ENCODE peak calls at places on chromosomes 5 and 9, in five cellular contexts. J is pancreas, K is HFF-Myc, S is GM12865, C is lower leg skin. G is an unnamed sample.

GRCh38 chr5:14296533-14297331 is 153.6 kb downstream of the TRIO start:
- DNase-seq in J (no peak), S (no peak), C (no peak), K (no peak), G (no peak)

GRCh38 chr5:142432369-142432863 is 107.6 kb upstream of the SPRY4 start:
- DNase-seq in K (no peak), S (no peak), C (peak), J (peak), G (peak)

GRCh38 chr5:153523831-153524230 is 33.4 kb downstream of the GRIA1 start:
- DNase-seq in J (no peak), C (no peak), K (no peak), S (no peak), G (no peak)

GRCh38 chr9:34524349-34524748 is 1.6 kb upstream of the ENHO start:
- DNase-seq in S (no peak), C (no peak), J (no peak), K (no peak), G (no peak)

GRCh38 chr9:131960805-131961495 is 118.7 kb downstream of the MED27 start:
- DNase-seq in J (no peak), C (no peak), K (no peak), S (no peak), G (no peak)

GRCh38 chr9:110128664-110129329 is 79.2 kb downstream of the C9orf152 start:
- DNase-seq in C (no peak), S (peak), J (no peak), K (no peak), G (peak)

GRCh38 chr9:33867747-33868429 is 50.9 kb downstream of the UBE2R2 start:
- DNase-seq in S (no peak), J (no peak), K (peak), C (peak), G (no peak)

GRCh38 chr5:150469718-150470470 is 20.4 kb upstream of the RPS14 start:
- DNase-seq in S (no peak), K (peak), J (no peak), C (no peak), G (no peak)

GRCh38 chr5:64914396-64914795 is 145.7 kb downstream of the CWC27 start:
- DNase-seq in C (no peak), S (no peak), K (no peak), J (no peak), G (no peak)

GRCh38 chr5:118450924-118451332 is 537.4 kb downstream of the DTWD2 start:
- DNase-seq in S (no peak), K (no peak), C (no peak), J (no peak), G (no peak)

GRCh38 chr5:164336906-164337305 is 831.5 kb downstream of the MAT2B start:
- DNase-seq in C (no peak), K (no peak), S (no peak), J (no peak), G (no peak)

GRCh38 chr9:88537743-88538055 is 2.7 kb downstream of the NXNL2 start:
- DNase-seq in C (peak), J (no peak), K (peak), S (peak), G (no peak)

GRCh38 chr5:169944922-169945675 is 35.2 kb downstream of the INSYN2B start:
- DNase-seq in J (no peak), K (no peak), S (peak), C (no peak), G (no peak)

GRCh38 chr9:113921366-113921765 is 45.3 kb downstream of the ZNF618 start:
- DNase-seq in S (no peak), J (no peak), K (no peak), C (no peak), G (no peak)

GRCh38 chr9:105150991-105151685 is 93.3 kb upstream of the SLC44A1 start:
- DNase-seq in C (no peak), K (no peak), J (no peak), S (peak), G (peak)

GRCh38 chr5:177524539-177524900 is 7.8 kb upstream of the DDX41 start:
- DNase-seq in K (no peak), J (no peak), C (no peak), S (no peak), G (no peak)

GRCh38 chr5:83551826-83552225 is 80.3 kb downstream of the VCAN start:
- DNase-seq in S (no peak), C (no peak), K (no peak), J (no peak), G (no peak)

GRCh38 chr9:129702563-129702962 is 37.1 kb downstream of the PRRX2 start:
- DNase-seq in J (no peak), S (no peak), C (peak), K (peak), G (no peak)

GRCh38 chr5:159224471-159224870 is 15.1 kb upstream of the RNF145 start:
- DNase-seq in C (no peak), K (no peak), J (no peak), S (no peak), G (no peak)

GRCh38 chr5:149904977-149905376 is 39.6 kb downstream of the PDE6A start:
- DNase-seq in S (no peak), K (no peak), C (no peak), J (no peak), G (no peak)

GRCh38 chr5:54090495-54091084 is 219.8 kb downstream of the ARL15 start:
- DNase-seq in C (no peak), S (no peak), K (peak), J (no peak), G (no peak)

GRCh38 chr5:76083555-76084495 is 642 bp downstream of the SV2C start:
- DNase-seq in C (no peak), J (no peak), K (no peak), S (no peak), G (peak)

GRCh38 chr5:43039115-43039467 is 1.0 kb downstream of the ANXA2R start:
- DNase-seq in C (no peak), J (no peak), K (no peak), S (no peak), G (no peak)

GRCh38 chr9:120935383-120935857 is 8.8 kb upstream of the TRAF1 start:
- DNase-seq in S (peak), K (peak), J (peak), C (peak), G (no peak)

GRCh38 chr5:144032375-144032774 is 138.1 kb downstream of the YIPF5 start:
- DNase-seq in C (no peak), J (no peak), S (no peak), K (no peak), G (no peak)

GRCh38 chr5:177494356-177495195 is 2.8 kb downstream of the PDLIM7 start:
- DNase-seq in S (peak), J (peak), K (peak), C (no peak), G (peak)

GRCh38 chr9:130114741-130115140 is 57.5 kb upstream of the NCS1 start:
- DNase-seq in S (no peak), C (no peak), J (no peak), K (no peak), G (no peak)

GRCh38 chr9:77897292-77897691 is 134.3 kb downstream of the GNAQ start:
- DNase-seq in K (peak), S (peak), C (no peak), J (no peak), G (no peak)

GRCh38 chr5:54162184-54162583 is 148.2 kb downstream of the ARL15 start:
- DNase-seq in C (no peak), K (no peak), S (no peak), J (no peak), G (no peak)

GRCh38 chr9:94903961-94904421 is 177.5 kb downstream of the AOPEP start:
- DNase-seq in J (no peak), S (no peak), K (no peak), C (no peak), G (no peak)

GRCh38 chr5:171420429-171421231 is 1.2 kb downstream of the FGF18 start:
- DNase-seq in J (peak), C (peak), K (peak), S (no peak), G (no peak)

GRCh38 chr5:178279723-178280438 is 47.3 kb upstream of the PHYKPL start:
- DNase-seq in S (peak), J (peak), K (peak), C (peak), G (peak)

GRCh38 chr9:78221425-78221824 is 14.4 kb upstream of the CEP78 start:
- DNase-seq in C (no peak), J (no peak), K (no peak), S (no peak), G (no peak)

GRCh38 chr9:107481035-107481434 is 8.5 kb downstream of the KLF4 start:
- DNase-seq in K (no peak), J (no peak), C (no peak), S (no peak), G (no peak)

GRCh38 chr5:117186751-117187150 is 612.1 kb upstream of the SEMA6A start:
- DNase-seq in C (no peak), S (no peak), K (no peak), J (no peak), G (no peak)

GRCh38 chr5:33049845-33050244 is 338.7 kb downstream of the NPR3 start:
- DNase-seq in J (no peak), S (no peak), C (no peak), K (peak), G (no peak)

GRCh38 chr5:154312571-154312970 is 122.0 kb downstream of the GALNT10 start:
- DNase-seq in S (no peak), J (no peak), C (no peak), K (no peak), G (no peak)

GRCh38 chr5:96973561-96974401 is 37.9 kb downstream of the LNPEP start:
- DNase-seq in C (no peak), S (no peak), J (no peak), K (no peak), G (no peak)

GRCh38 chr9:21695874-21696341 is 106.5 kb upstream of the MTAP start:
- DNase-seq in K (no peak), S (no peak), C (no peak), J (no peak), G (no peak)

GRCh38 chr9:21692390-21692789 is 110.0 kb upstream of the MTAP start:
- DNase-seq in K (no peak), S (no peak), J (no peak), C (no peak), G (no peak)

GRCh38 chr9:21695443-21695842 is 107.0 kb upstream of the MTAP start:
- DNase-seq in S (no peak), C (no peak), J (no peak), K (no peak), G (no peak)

GRCh38 chr9:21694424-21694823 is 108.0 kb upstream of the MTAP start:
- DNase-seq in C (no peak), J (no peak), S (no peak), K (no peak), G (no peak)

GRCh38 chr9:21696411-21696865 is 106.0 kb upstream of the MTAP start:
- DNase-seq in K (no peak), C (no peak), S (peak), J (no peak), G (no peak)
- TF ChIP-seq CTCF in K (peak), C (no peak), S (no peak), J (no peak), G (no peak)

GRCh38 chr5:93875693-93876092 is 134.3 kb upstream of the POU5F2 start:
- DNase-seq in S (no peak), K (no peak), J (no peak), C (no peak), G (no peak)
- TF ChIP-seq CTCF in S (no peak), K (no peak), J (no peak), C (no peak), G (no peak)

GRCh38 chr5:10680876-10681481 is 80.1 kb downstream of the DAP start:
- DNase-seq in K (no peak), C (peak), S (no peak), J (no peak), G (no peak)
- TF ChIP-seq CTCF in K (no peak), C (no peak), S (no peak), J (no peak), G (no peak)

DNA sequence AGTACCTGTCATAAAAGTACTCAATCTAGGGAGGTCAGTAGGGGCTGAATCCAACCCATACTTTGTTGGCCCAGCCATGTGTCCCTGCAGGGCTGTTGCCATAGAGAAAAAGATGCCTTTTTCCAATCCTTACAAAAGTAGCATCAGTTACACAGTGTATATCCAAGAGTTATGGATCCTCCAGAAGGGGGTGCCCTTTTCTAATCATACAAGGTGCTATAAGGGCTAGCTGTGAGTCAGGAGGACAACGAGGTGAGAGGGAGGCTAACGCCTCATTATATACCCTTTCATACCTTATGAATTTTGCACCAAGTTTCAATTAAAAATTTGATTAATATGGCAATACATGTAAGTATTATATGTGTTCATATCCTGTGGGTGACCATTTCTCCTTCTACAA is 4.8 kb downstream of the KIAA0825 start:
- DNase-seq in K (no peak), J (no peak), C (no peak), S (peak), G (no peak)
- TF ChIP-seq CTCF in K (peak), J (no peak), C (no peak), S (peak), G (peak)

DNA sequence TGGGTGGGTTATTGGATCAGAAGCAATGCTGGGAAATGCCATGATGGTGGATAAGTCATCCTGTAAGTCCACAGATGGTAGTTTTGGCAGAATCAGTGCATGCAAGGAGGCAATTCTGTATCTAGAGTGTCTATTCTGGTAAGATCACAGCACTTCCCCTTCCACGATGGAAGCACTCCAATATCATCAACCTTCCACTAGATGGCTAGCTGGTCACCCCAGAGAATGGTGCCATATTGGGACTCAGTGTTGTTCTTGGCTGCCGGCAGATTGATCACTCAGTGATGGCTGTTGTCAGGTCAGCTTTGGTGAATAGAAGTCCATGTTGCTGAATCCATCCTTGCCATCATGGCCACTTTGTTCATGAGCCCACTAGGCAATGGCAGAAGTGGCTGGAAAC is 553.5 kb downstream of the CSNK1G3 start:
- DNase-seq in K (no peak), C (no peak), J (no peak), S (no peak), G (no peak)
- TF ChIP-seq CTCF in K (no peak), C (no peak), J (no peak), S (peak), G (no peak)

GRCh38 chr5:175868348-175868723 is 3.0 kb upstream of the CPLX2 start:
- DNase-seq in K (no peak), S (no peak), C (no peak), J (no peak), G (no peak)

GRCh38 chr5:175868996-175869638 is 2.3 kb upstream of the CPLX2 start:
- DNase-seq in K (no peak), C (no peak), J (no peak), S (no peak), G (no peak)

GRCh38 chr5:175866377-175866907 is 4.9 kb upstream of the CPLX2 start:
- DNase-seq in C (no peak), S (no peak), J (no peak), K (no peak), G (no peak)

GRCh38 chr5:175870820-175871447 is 444 bp upstream of the CPLX2 start:
- DNase-seq in S (no peak), J (no peak), C (no peak), K (no peak), G (no peak)

DNA sequence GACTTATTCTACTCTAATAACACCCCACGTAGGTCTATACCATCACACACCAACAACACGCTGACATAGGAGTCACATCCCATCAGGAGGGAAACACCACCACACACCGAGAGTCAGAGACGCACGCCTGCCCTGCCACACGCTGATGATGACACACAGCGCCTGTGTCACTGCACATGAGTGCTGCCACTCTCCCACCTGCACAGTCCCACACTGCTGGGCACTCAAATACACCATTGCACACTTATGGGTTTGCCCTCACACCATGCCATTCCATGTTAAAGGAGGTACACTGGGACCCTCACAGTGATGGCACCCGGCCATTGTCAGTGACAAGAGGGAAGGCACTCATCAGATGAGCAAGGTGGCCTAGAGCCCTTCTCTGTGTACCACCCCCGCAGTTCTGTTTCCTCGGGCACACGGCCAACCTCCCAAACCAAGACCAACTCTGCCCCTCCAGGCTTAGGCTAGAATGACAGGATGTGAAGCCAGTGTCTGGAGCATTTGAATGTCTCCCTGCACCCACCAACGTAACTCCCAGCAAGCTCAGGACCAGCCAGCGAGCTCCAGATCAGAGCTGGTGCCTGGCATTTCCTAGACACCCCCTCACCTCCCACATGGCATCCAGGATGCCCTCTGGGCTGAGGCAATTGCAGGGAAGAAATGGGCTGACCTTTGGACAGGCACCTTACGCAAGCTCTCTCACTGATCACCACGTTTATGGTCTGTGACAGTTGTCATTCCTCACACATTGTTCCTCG is 3.6 kb upstream of the CPLX2 start:
- DNase-seq in J (no peak), K (no peak), S (peak), C (no peak), G (no peak)
- TF ChIP-seq CTCF in J (no peak), K (peak), S (peak), C (no peak), G (peak)

GRCh38 chr9:9919174-9919573 is 693.6 kb downstream of the PTPRD start:
- DNase-seq in K (no peak), S (no peak), J (no peak), C (no peak), G (no peak)
- TF ChIP-seq CTCF in K (no peak), S (no peak), J (no peak), C (no peak), G (no peak)

DNA sequence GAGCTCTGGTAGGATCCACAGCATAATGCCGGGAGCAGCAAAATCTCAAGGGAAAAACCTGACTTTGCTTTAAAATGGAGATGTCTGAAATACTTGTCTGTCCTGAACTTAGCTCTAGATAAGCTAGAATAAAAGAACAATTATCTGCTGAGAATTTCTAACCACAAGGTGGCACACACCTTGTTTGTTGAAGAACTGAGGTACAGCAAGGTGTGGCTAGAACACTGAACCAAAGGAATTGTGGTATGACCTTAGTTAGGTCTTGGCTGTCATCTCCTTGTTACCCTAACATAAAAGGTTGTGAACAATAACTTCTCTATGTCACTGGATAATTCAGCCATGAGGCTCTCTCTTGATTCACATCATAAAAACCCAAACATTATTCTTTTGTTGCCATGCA is 72.3 kb upstream of the ANXA1 start:
- DNase-seq in K (no peak), S (no peak), J (no peak), C (no peak), G (no peak)
- TF ChIP-seq CTCF in K (no peak), S (no peak), J (no peak), C (no peak), G (no peak)

G was measured in GM13977.